ENCODE peak calls at places on chromosomes 16 and 17, in ten cellular contexts. F is nephron progenitor cell, W is ascending aorta, A is thoracic aorta, J is ovary, I is adrenal gland, H is posterior cingulate gyrus, Q is AG10803, E is KBM-7, L is kidney. S is an unnamed sample.

GRCh38 chr17:72661093-72661944 is 431.2 kb downstream of the SLC39A11 start:
- DNase-seq in F (no peak), W (no peak), A (no peak), J (no peak), I (no peak), H (no peak), Q (no peak), E (no peak), L (no peak), S (peak)

GRCh38 chr16:80552277-80552676 is 11.5 kb downstream of the DYNLRB2 start:
- DNase-seq in F (no peak), W (no peak), A (no peak), J (no peak), I (no peak), H (no peak), Q (no peak), E (no peak), L (no peak), S (no peak)

GRCh38 chr17:78125138-78125913 is 3.2 kb downstream of the TMC6 start:
- DNase-seq in F (no peak), W (no peak), A (no peak), J (no peak), I (no peak), H (no peak), Q (no peak), E (peak), L (peak), S (no peak)

GRCh38 chr16:71883849-71884638 is at the start of gene ZNF821:
- DNase-seq in F (peak), W (peak), A (no peak), J (peak), I (peak), H (peak), Q (peak), E (peak), L (peak), S (peak)

GRCh38 chr17:65173284-65173793 is 36.2 kb downstream of the RGS9 start:
- DNase-seq in F (no peak), W (no peak), A (no peak), J (peak), I (peak), H (no peak), Q (peak), E (peak), L (peak), S (no peak)

GRCh38 chr17:61411114-61411943 is 11.7 kb downstream of the TBX2 start:
- DNase-seq in F (peak), W (peak), A (no peak), J (peak), I (peak), H (no peak), Q (peak), E (no peak), L (peak), S (peak)

GRCh38 chr16:12423151-12423550 is 380.5 kb downstream of the CPPED1 start:
- DNase-seq in F (no peak), W (no peak), A (no peak), J (no peak), I (no peak), H (no peak), Q (no peak), E (no peak), L (no peak), S (no peak)

GRCh38 chr16:81900014-81900413 is 111.3 kb downstream of the SDR42E1 start:
- DNase-seq in F (no peak), W (no peak), A (no peak), J (no peak), I (no peak), H (no peak), Q (no peak), E (no peak), L (no peak), S (no peak)